ENCODE peak calls at places on chromosomes 4 and X, in nine cellular contexts. One of them, this sample, is unnamed.

GRCh38 chrX:50638123-50638522 is 167.5 kb upstream of the DGKK start:
- DNase-seq in ELF-1: no peak
- DNase-seq in H4: no peak
- DNase-seq in T47D: no peak
- DNase-seq in NCI-H1694: no peak
- DNase-seq in stimulated activated CD8-positive, alpha-beta memory T cell treated with anti-CD3 and anti-CD28 coated beads, Interleukin-2, amount 100 ng/mL, for 48 hours: no peak
- DNase-seq in NT2/D1: no peak
- DNase-seq in activated naive CD4-positive, alpha-beta T cell treated with anti-CD3 and anti-CD28 coated beads, Interleukin-2, amount 10 ng/mL, durations not matched to agents 7 days and 5 days: no peak
- DNase-seq in M059J: peak; percentile 40
- DNase-seq in this sample: no peak

GRCh38 chr4:121860121-121860520 is 10.2 kb downstream of the BBS7 start:
- DNase-seq in ELF-1: no peak
- DNase-seq in H4: no peak
- DNase-seq in T47D: no peak
- DNase-seq in NCI-H1694: no peak
- DNase-seq in stimulated activated CD8-positive, alpha-beta memory T cell treated with anti-CD3 and anti-CD28 coated beads, Interleukin-2, amount 100 ng/mL, for 48 hours: no peak
- DNase-seq in NT2/D1: no peak
- DNase-seq in activated naive CD4-positive, alpha-beta T cell treated with anti-CD3 and anti-CD28 coated beads, Interleukin-2, amount 10 ng/mL, durations not matched to agents 7 days and 5 days: no peak
- DNase-seq in M059J: no peak
- DNase-seq in this sample: no peak

GRCh38 chrX:19673334-19674040 is 158.2 kb upstream of the MAP3K15 start:
- DNase-seq in ELF-1: peak; percentile 72
- DNase-seq in H4: peak; percentile 67
- DNase-seq in T47D: no peak
- DNase-seq in NCI-H1694: peak; percentile 2
- DNase-seq in stimulated activated CD8-positive, alpha-beta memory T cell treated with anti-CD3 and anti-CD28 coated beads, Interleukin-2, amount 100 ng/mL, for 48 hours: no peak
- DNase-seq in NT2/D1: no peak
- DNase-seq in activated naive CD4-positive, alpha-beta T cell treated with anti-CD3 and anti-CD28 coated beads, Interleukin-2, amount 10 ng/mL, durations not matched to agents 7 days and 5 days: no peak
- DNase-seq in M059J: peak; percentile 97
- DNase-seq in this sample: peak; percentile 5

GRCh38 chr4:183098080-183098722 is 856 bp upstream of the WWC2 start:
- DNase-seq in ELF-1: no peak
- DNase-seq in H4: no peak
- DNase-seq in T47D: peak; percentile 42
- DNase-seq in NCI-H1694: no peak
- DNase-seq in stimulated activated CD8-positive, alpha-beta memory T cell treated with anti-CD3 and anti-CD28 coated beads, Interleukin-2, amount 100 ng/mL, for 48 hours: no peak
- DNase-seq in NT2/D1: no peak
- DNase-seq in activated naive CD4-positive, alpha-beta T cell treated with anti-CD3 and anti-CD28 coated beads, Interleukin-2, amount 10 ng/mL, durations not matched to agents 7 days and 5 days: peak; percentile 43
- DNase-seq in M059J: no peak
- DNase-seq in this sample: no peak

GRCh38 chr4:37973481-37973880 is 13.3 kb downstream of the PTTG2 start:
- DNase-seq in ELF-1: no peak
- DNase-seq in H4: no peak
- DNase-seq in T47D: no peak
- DNase-seq in NCI-H1694: no peak
- DNase-seq in stimulated activated CD8-positive, alpha-beta memory T cell treated with anti-CD3 and anti-CD28 coated beads, Interleukin-2, amount 100 ng/mL, for 48 hours: no peak
- DNase-seq in NT2/D1: no peak
- DNase-seq in activated naive CD4-positive, alpha-beta T cell treated with anti-CD3 and anti-CD28 coated beads, Interleukin-2, amount 10 ng/mL, durations not matched to agents 7 days and 5 days: no peak
- DNase-seq in M059J: no peak
- DNase-seq in this sample: no peak

GRCh38 chr4:40289366-40290188 is 45.6 kb upstream of the CHRNA9 start:
- DNase-seq in ELF-1: no peak
- DNase-seq in H4: no peak
- DNase-seq in T47D: no peak
- DNase-seq in NCI-H1694: no peak
- DNase-seq in stimulated activated CD8-positive, alpha-beta memory T cell treated with anti-CD3 and anti-CD28 coated beads, Interleukin-2, amount 100 ng/mL, for 48 hours: no peak
- DNase-seq in NT2/D1: no peak
- DNase-seq in activated naive CD4-positive, alpha-beta T cell treated with anti-CD3 and anti-CD28 coated beads, Interleukin-2, amount 10 ng/mL, durations not matched to agents 7 days and 5 days: peak; percentile 33
- DNase-seq in M059J: peak; percentile 67
- DNase-seq in this sample: no peak

GRCh38 chr4:125187621-125188176 is 127.1 kb upstream of the FAT4 start:
- DNase-seq in ELF-1: peak; percentile 2
- DNase-seq in H4: peak; percentile 32
- DNase-seq in T47D: no peak
- DNase-seq in NCI-H1694: no peak
- DNase-seq in stimulated activated CD8-positive, alpha-beta memory T cell treated with anti-CD3 and anti-CD28 coated beads, Interleukin-2, amount 100 ng/mL, for 48 hours: no peak
- DNase-seq in NT2/D1: no peak
- DNase-seq in activated naive CD4-positive, alpha-beta T cell treated with anti-CD3 and anti-CD28 coated beads, Interleukin-2, amount 10 ng/mL, durations not matched to agents 7 days and 5 days: no peak
- DNase-seq in M059J: peak; percentile 93
- DNase-seq in this sample: no peak

GRCh38 chr4:40576651-40577480 is 52.8 kb downstream of the RBM47 start:
- DNase-seq in ELF-1: peak; percentile 78
- DNase-seq in H4: peak; percentile 98
- DNase-seq in T47D: peak; percentile 23
- DNase-seq in NCI-H1694: no peak
- DNase-seq in stimulated activated CD8-positive, alpha-beta memory T cell treated with anti-CD3 and anti-CD28 coated beads, Interleukin-2, amount 100 ng/mL, for 48 hours: no peak
- DNase-seq in NT2/D1: no peak
- DNase-seq in activated naive CD4-positive, alpha-beta T cell treated with anti-CD3 and anti-CD28 coated beads, Interleukin-2, amount 10 ng/mL, durations not matched to agents 7 days and 5 days: no peak
- DNase-seq in M059J: peak; percentile 99
- DNase-seq in this sample: peak; percentile 51

GRCh38 chr4:17523626-17524025 is 8.7 kb downstream of the CLRN2 start:
- DNase-seq in ELF-1: no peak
- DNase-seq in H4: no peak
- DNase-seq in T47D: no peak
- DNase-seq in NCI-H1694: no peak
- DNase-seq in stimulated activated CD8-positive, alpha-beta memory T cell treated with anti-CD3 and anti-CD28 coated beads, Interleukin-2, amount 100 ng/mL, for 48 hours: no peak
- DNase-seq in NT2/D1: no peak
- DNase-seq in activated naive CD4-positive, alpha-beta T cell treated with anti-CD3 and anti-CD28 coated beads, Interleukin-2, amount 10 ng/mL, durations not matched to agents 7 days and 5 days: no peak
- DNase-seq in M059J: no peak
- DNase-seq in this sample: no peak

GRCh38 chr4:128686032-128686465 is 123.5 kb upstream of the JADE1 start:
- DNase-seq in ELF-1: no peak
- DNase-seq in H4: no peak
- DNase-seq in T47D: no peak
- DNase-seq in NCI-H1694: no peak
- DNase-seq in stimulated activated CD8-positive, alpha-beta memory T cell treated with anti-CD3 and anti-CD28 coated beads, Interleukin-2, amount 100 ng/mL, for 48 hours: no peak
- DNase-seq in NT2/D1: no peak
- DNase-seq in activated naive CD4-positive, alpha-beta T cell treated with anti-CD3 and anti-CD28 coated beads, Interleukin-2, amount 10 ng/mL, durations not matched to agents 7 days and 5 days: no peak
- DNase-seq in M059J: no peak
- DNase-seq in this sample: no peak

GRCh38 chr4:59060002-59060846 is 1950.0 kb upstream of the IGFBP7 start:
- DNase-seq in ELF-1: no peak
- DNase-seq in H4: no peak
- DNase-seq in T47D: no peak
- DNase-seq in NCI-H1694: no peak
- DNase-seq in stimulated activated CD8-positive, alpha-beta memory T cell treated with anti-CD3 and anti-CD28 coated beads, Interleukin-2, amount 100 ng/mL, for 48 hours: no peak
- DNase-seq in NT2/D1: no peak
- DNase-seq in activated naive CD4-positive, alpha-beta T cell treated with anti-CD3 and anti-CD28 coated beads, Interleukin-2, amount 10 ng/mL, durations not matched to agents 7 days and 5 days: no peak
- DNase-seq in M059J: no peak
- DNase-seq in this sample: no peak

GRCh38 chrX:107738768-107739167 is 36.8 kb downstream of the TSC22D3 start:
- DNase-seq in ELF-1: no peak
- DNase-seq in H4: no peak
- DNase-seq in T47D: no peak
- DNase-seq in NCI-H1694: no peak
- DNase-seq in stimulated activated CD8-positive, alpha-beta memory T cell treated with anti-CD3 and anti-CD28 coated beads, Interleukin-2, amount 100 ng/mL, for 48 hours: no peak
- DNase-seq in NT2/D1: no peak
- DNase-seq in activated naive CD4-positive, alpha-beta T cell treated with anti-CD3 and anti-CD28 coated beads, Interleukin-2, amount 10 ng/mL, durations not matched to agents 7 days and 5 days: no peak
- DNase-seq in M059J: no peak
- DNase-seq in this sample: no peak

GRCh38 chr4:101970555-101970954 is 180.0 kb downstream of the BANK1 start:
- DNase-seq in ELF-1: no peak
- DNase-seq in H4: no peak
- DNase-seq in T47D: no peak
- DNase-seq in NCI-H1694: peak; percentile 1
- DNase-seq in stimulated activated CD8-positive, alpha-beta memory T cell treated with anti-CD3 and anti-CD28 coated beads, Interleukin-2, amount 100 ng/mL, for 48 hours: no peak
- DNase-seq in NT2/D1: no peak
- DNase-seq in activated naive CD4-positive, alpha-beta T cell treated with anti-CD3 and anti-CD28 coated beads, Interleukin-2, amount 10 ng/mL, durations not matched to agents 7 days and 5 days: no peak
- DNase-seq in M059J: no peak
- DNase-seq in this sample: no peak

GRCh38 chrX:11105080-11105479 is 6.1 kb upstream of the HCCS start:
- DNase-seq in ELF-1: no peak
- DNase-seq in H4: peak; percentile 27
- DNase-seq in T47D: no peak
- DNase-seq in NCI-H1694: no peak
- DNase-seq in stimulated activated CD8-positive, alpha-beta memory T cell treated with anti-CD3 and anti-CD28 coated beads, Interleukin-2, amount 100 ng/mL, for 48 hours: no peak
- DNase-seq in NT2/D1: no peak
- DNase-seq in activated naive CD4-positive, alpha-beta T cell treated with anti-CD3 and anti-CD28 coated beads, Interleukin-2, amount 10 ng/mL, durations not matched to agents 7 days and 5 days: no peak
- DNase-seq in M059J: peak; percentile 64
- DNase-seq in this sample: no peak

GRCh38 chr4:113328514-113328913 is 279.1 kb downstream of the ANK2 start:
- DNase-seq in ELF-1: peak; percentile 57
- DNase-seq in H4: peak; percentile 13
- DNase-seq in T47D: no peak
- DNase-seq in NCI-H1694: no peak
- DNase-seq in stimulated activated CD8-positive, alpha-beta memory T cell treated with anti-CD3 and anti-CD28 coated beads, Interleukin-2, amount 100 ng/mL, for 48 hours: no peak
- DNase-seq in NT2/D1: peak; percentile 15
- DNase-seq in activated naive CD4-positive, alpha-beta T cell treated with anti-CD3 and anti-CD28 coated beads, Interleukin-2, amount 10 ng/mL, durations not matched to agents 7 days and 5 days: no peak
- DNase-seq in M059J: peak; percentile 8
- DNase-seq in this sample: no peak

GRCh38 chrX:119826399-119826959 is 26.3 kb downstream of the UPF3B start:
- DNase-seq in ELF-1: no peak
- DNase-seq in H4: no peak
- DNase-seq in T47D: no peak
- DNase-seq in NCI-H1694: no peak
- DNase-seq in stimulated activated CD8-positive, alpha-beta memory T cell treated with anti-CD3 and anti-CD28 coated beads, Interleukin-2, amount 100 ng/mL, for 48 hours: no peak
- DNase-seq in NT2/D1: no peak
- DNase-seq in activated naive CD4-positive, alpha-beta T cell treated with anti-CD3 and anti-CD28 coated beads, Interleukin-2, amount 10 ng/mL, durations not matched to agents 7 days and 5 days: no peak
- DNase-seq in M059J: peak; percentile 63
- DNase-seq in this sample: no peak

GRCh38 chrX:82029571-82030218 is 827.8 kb downstream of the SH3BGRL start:
- DNase-seq in ELF-1: no peak
- DNase-seq in H4: no peak
- DNase-seq in T47D: no peak
- DNase-seq in NCI-H1694: no peak
- DNase-seq in stimulated activated CD8-positive, alpha-beta memory T cell treated with anti-CD3 and anti-CD28 coated beads, Interleukin-2, amount 100 ng/mL, for 48 hours: no peak
- DNase-seq in NT2/D1: no peak
- DNase-seq in activated naive CD4-positive, alpha-beta T cell treated with anti-CD3 and anti-CD28 coated beads, Interleukin-2, amount 10 ng/mL, durations not matched to agents 7 days and 5 days: no peak
- DNase-seq in M059J: no peak
- DNase-seq in this sample: no peak

GRCh38 chr4:67122029-67122428 is 423.3 kb downstream of the CENPC start:
- DNase-seq in ELF-1: peak; percentile 20
- DNase-seq in H4: peak; percentile 9
- DNase-seq in T47D: peak; percentile 16
- DNase-seq in NCI-H1694: no peak
- DNase-seq in stimulated activated CD8-positive, alpha-beta memory T cell treated with anti-CD3 and anti-CD28 coated beads, Interleukin-2, amount 100 ng/mL, for 48 hours: no peak
- DNase-seq in NT2/D1: peak; percentile 15
- DNase-seq in activated naive CD4-positive, alpha-beta T cell treated with anti-CD3 and anti-CD28 coated beads, Interleukin-2, amount 10 ng/mL, durations not matched to agents 7 days and 5 days: no peak
- DNase-seq in M059J: peak; percentile 21
- DNase-seq in this sample: no peak

GRCh38 chrX:10064736-10065135 is 92.0 kb upstream of the CLCN4 start:
- DNase-seq in ELF-1: no peak
- DNase-seq in H4: no peak
- DNase-seq in T47D: no peak
- DNase-seq in NCI-H1694: no peak
- DNase-seq in stimulated activated CD8-positive, alpha-beta memory T cell treated with anti-CD3 and anti-CD28 coated beads, Interleukin-2, amount 100 ng/mL, for 48 hours: no peak
- DNase-seq in NT2/D1: no peak
- DNase-seq in activated naive CD4-positive, alpha-beta T cell treated with anti-CD3 and anti-CD28 coated beads, Interleukin-2, amount 10 ng/mL, durations not matched to agents 7 days and 5 days: no peak
- DNase-seq in M059J: no peak
- DNase-seq in this sample: no peak

GRCh38 chr4:83219344-83219990 is 65.1 kb downstream of the COQ2 start:
- DNase-seq in ELF-1: peak; percentile 8
- DNase-seq in H4: no peak
- DNase-seq in T47D: no peak
- DNase-seq in NCI-H1694: peak; percentile 3
- DNase-seq in stimulated activated CD8-positive, alpha-beta memory T cell treated with anti-CD3 and anti-CD28 coated beads, Interleukin-2, amount 100 ng/mL, for 48 hours: peak; percentile 60
- DNase-seq in NT2/D1: no peak
- DNase-seq in activated naive CD4-positive, alpha-beta T cell treated with anti-CD3 and anti-CD28 coated beads, Interleukin-2, amount 10 ng/mL, durations not matched to agents 7 days and 5 days: peak; percentile 77
- DNase-seq in M059J: no peak
- DNase-seq in this sample: no peak

GRCh38 chrX:110001702-110002299 is 1.1 kb upstream of the TMEM164 start:
- DNase-seq in ELF-1: no peak
- DNase-seq in H4: no peak
- DNase-seq in T47D: no peak
- DNase-seq in NCI-H1694: no peak
- DNase-seq in stimulated activated CD8-positive, alpha-beta memory T cell treated with anti-CD3 and anti-CD28 coated beads, Interleukin-2, amount 100 ng/mL, for 48 hours: no peak
- DNase-seq in NT2/D1: no peak
- DNase-seq in activated naive CD4-positive, alpha-beta T cell treated with anti-CD3 and anti-CD28 coated beads, Interleukin-2, amount 10 ng/mL, durations not matched to agents 7 days and 5 days: no peak
- DNase-seq in M059J: no peak
- DNase-seq in this sample: no peak

GRCh38 chrX:41033299-41033698 is 51.9 kb upstream of the USP9X start:
- DNase-seq in ELF-1: no peak
- DNase-seq in H4: peak; percentile 7
- DNase-seq in T47D: no peak
- DNase-seq in NCI-H1694: no peak
- DNase-seq in stimulated activated CD8-positive, alpha-beta memory T cell treated with anti-CD3 and anti-CD28 coated beads, Interleukin-2, amount 100 ng/mL, for 48 hours: no peak
- DNase-seq in NT2/D1: no peak
- DNase-seq in activated naive CD4-positive, alpha-beta T cell treated with anti-CD3 and anti-CD28 coated beads, Interleukin-2, amount 10 ng/mL, durations not matched to agents 7 days and 5 days: no peak
- DNase-seq in M059J: peak; percentile 65
- DNase-seq in this sample: no peak

GRCh38 chr4:47690611-47691010 is 147.3 kb downstream of the CORIN start:
- DNase-seq in ELF-1: no peak
- DNase-seq in H4: no peak
- DNase-seq in T47D: no peak
- DNase-seq in NCI-H1694: no peak
- DNase-seq in stimulated activated CD8-positive, alpha-beta memory T cell treated with anti-CD3 and anti-CD28 coated beads, Interleukin-2, amount 100 ng/mL, for 48 hours: no peak
- DNase-seq in NT2/D1: no peak
- DNase-seq in activated naive CD4-positive, alpha-beta T cell treated with anti-CD3 and anti-CD28 coated beads, Interleukin-2, amount 10 ng/mL, durations not matched to agents 7 days and 5 days: no peak
- DNase-seq in M059J: no peak
- DNase-seq in this sample: no peak